ENCODE peak calls at places on chromosomes 5 and 9, in four cellular contexts. One of them, this sample, is unnamed.
A peak's percentile ranks its signal among the peaks of the same experiment; 100 is the strongest.

GRCh38 chr5:158639876-158640570 is 459.7 kb downstream of the EBF1 start:
- DNase-seq in CD4-positive, CD25-positive, alpha-beta regulatory T cell: no peak
- DNase-seq in SJCRH30: peak; percentile 6
- DNase-seq in GM23338: peak; percentile 2
- DNase-seq in this sample: no peak

GRCh38 chr5:28369418-28369817 is 1331.0 kb upstream of the CDH9 start:
- DNase-seq in SJCRH30: no peak
- DNase-seq in GM23338: no peak
- DNase-seq in CD4-positive, CD25-positive, alpha-beta regulatory T cell: no peak
- DNase-seq in this sample: no peak

GRCh38 chr5:150774145-150774544 is 4.4 kb upstream of the SMIM3 start:
- DNase-seq in CD4-positive, CD25-positive, alpha-beta regulatory T cell: no peak
- DNase-seq in GM23338: no peak
- DNase-seq in SJCRH30: no peak
- DNase-seq in this sample: no peak

GRCh38 chr5:9782806-9783560 is 152.8 kb upstream of the TAS2R1 start:
- DNase-seq in SJCRH30: no peak
- DNase-seq in CD4-positive, CD25-positive, alpha-beta regulatory T cell: no peak
- DNase-seq in GM23338: peak; percentile 18
- DNase-seq in this sample: no peak

GRCh38 chr9:114250235-114250568 is 72.7 kb upstream of the ORM1 start:
- DNase-seq in SJCRH30: peak; percentile 41
- DNase-seq in CD4-positive, CD25-positive, alpha-beta regulatory T cell: no peak
- DNase-seq in GM23338: no peak
- DNase-seq in this sample: peak; percentile 80

GRCh38 chr5:41871866-41872265 is 1.6 kb upstream of the OXCT1 start:
- DNase-seq in CD4-positive, CD25-positive, alpha-beta regulatory T cell: no peak
- DNase-seq in GM23338: no peak
- DNase-seq in SJCRH30: no peak
- DNase-seq in this sample: no peak

GRCh38 chr9:96618209-96619108 is 1.2 kb downstream of the CDC14B start:
- DNase-seq in GM23338: peak; percentile 34
- DNase-seq in SJCRH30: peak; percentile 75
- DNase-seq in CD4-positive, CD25-positive, alpha-beta regulatory T cell: no peak
- DNase-seq in this sample: peak; percentile 70

GRCh38 chr9:35844628-35845301 is 15.7 kb downstream of the TMEM8B start:
- DNase-seq in SJCRH30: no peak
- DNase-seq in GM23338: peak; percentile 64
- DNase-seq in CD4-positive, CD25-positive, alpha-beta regulatory T cell: peak; percentile 26
- DNase-seq in this sample: no peak

GRCh38 chr5:55173696-55174101 is 722 bp upstream of the CDC20B start:
- DNase-seq in SJCRH30: no peak
- DNase-seq in CD4-positive, CD25-positive, alpha-beta regulatory T cell: no peak
- DNase-seq in GM23338: peak; percentile 8
- DNase-seq in this sample: no peak

GRCh38 chr5:158456756-158457155 is 597.8 kb upstream of the CLINT1 start:
- DNase-seq in GM23338: no peak
- DNase-seq in CD4-positive, CD25-positive, alpha-beta regulatory T cell: no peak
- DNase-seq in SJCRH30: peak; percentile 73
- DNase-seq in this sample: no peak

DNA sequence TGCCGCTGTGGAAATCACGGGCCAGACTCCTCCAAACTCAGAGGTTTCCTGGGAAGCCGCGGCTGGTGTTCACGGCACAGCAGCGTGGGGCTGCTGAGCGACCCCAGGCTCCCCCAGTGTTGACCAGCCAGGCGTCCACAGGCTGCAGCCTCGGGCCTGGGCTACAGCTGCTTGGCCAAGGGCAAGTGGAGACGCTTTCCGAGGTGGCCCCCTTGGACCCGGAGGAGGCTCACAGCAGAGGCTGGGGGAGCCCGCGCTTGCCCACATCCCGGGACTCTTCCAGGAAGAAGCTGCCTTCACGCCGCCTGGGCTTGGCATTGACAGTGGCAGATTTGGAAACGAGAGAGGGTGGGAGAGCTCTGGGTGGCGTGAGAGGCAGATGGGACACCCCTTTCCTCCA is 53.1 kb upstream of the FCN2 start:
- DNase-seq in CD4-positive, CD25-positive, alpha-beta regulatory T cell: no peak
- DNase-seq in SJCRH30: no peak
- DNase-seq in GM23338: no peak
- DNase-seq in this sample: no peak
- H3K36me3 ChIP-seq in CD4-positive, CD25-positive, alpha-beta regulatory T cell: no peaks in the 10 kb centered on the region
- H3K36me3 ChIP-seq in SJCRH30: peaks cover 8% of the 10 kb centered on the region
- H3K36me3 ChIP-seq in GM23338: no peaks in the 10 kb centered on the region
- H3K36me3 ChIP-seq in this sample: no peaks in the 10 kb centered on the region

GRCh38 chr5:170292509-170292908 is 5.1 kb downstream of the LCP2 start:
- DNase-seq in SJCRH30: no peak
- DNase-seq in CD4-positive, CD25-positive, alpha-beta regulatory T cell: no peak
- DNase-seq in GM23338: no peak
- DNase-seq in this sample: no peak
- H3K4me1 ChIP-seq in SJCRH30: no peaks in the 10 kb centered on the region
- H3K4me1 ChIP-seq in CD4-positive, CD25-positive, alpha-beta regulatory T cell: peaks cover 84% of the 10 kb centered on the region
- H3K4me1 ChIP-seq in GM23338: no peaks in the 10 kb centered on the region
- H3K4me1 ChIP-seq in this sample: no peaks in the 10 kb centered on the region

DNA sequence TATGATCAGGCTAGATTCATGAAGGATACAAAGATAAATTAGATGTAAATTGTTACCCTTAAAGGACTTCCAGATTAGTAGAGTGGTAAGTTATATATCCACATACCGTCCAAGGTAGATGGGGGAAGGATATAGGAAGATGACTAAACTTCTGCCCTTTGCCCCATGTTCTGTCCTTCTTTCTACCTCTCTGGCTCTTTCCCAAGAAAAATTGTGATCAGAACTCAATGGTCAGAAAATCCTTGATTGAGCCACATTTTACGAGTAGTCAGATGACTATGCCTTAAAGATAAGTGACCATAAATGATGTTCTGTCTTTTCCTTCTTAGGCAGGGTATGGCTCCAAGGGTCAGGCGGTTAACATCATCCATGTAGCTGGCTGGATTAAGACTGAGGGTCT is 4.4 kb downstream of the FRRS1L start:
- DNase-seq in SJCRH30: no peak
- DNase-seq in CD4-positive, CD25-positive, alpha-beta regulatory T cell: no peak
- DNase-seq in GM23338: no peak
- DNase-seq in this sample: no peak
- H3K36me3 ChIP-seq in SJCRH30: no peaks in the 10 kb centered on the region
- H3K36me3 ChIP-seq in CD4-positive, CD25-positive, alpha-beta regulatory T cell: no peaks in the 10 kb centered on the region
- H3K36me3 ChIP-seq in GM23338: no peaks in the 10 kb centered on the region
- H3K36me3 ChIP-seq in this sample: no peaks in the 10 kb centered on the region

GRCh38 chr9:71755869-71756268 is 12.4 kb downstream of the CEMIP2 start:
- DNase-seq in CD4-positive, CD25-positive, alpha-beta regulatory T cell: no peak
- DNase-seq in GM23338: no peak
- DNase-seq in SJCRH30: no peak
- DNase-seq in this sample: no peak

GRCh38 chr9:71758277-71758676 is 10.0 kb downstream of the CEMIP2 start:
- DNase-seq in CD4-positive, CD25-positive, alpha-beta regulatory T cell: no peak
- DNase-seq in GM23338: peak; percentile 93
- DNase-seq in SJCRH30: no peak
- DNase-seq in this sample: no peak

GRCh38 chr9:71760901-71761300 is 7.4 kb downstream of the CEMIP2 start:
- DNase-seq in GM23338: peak; percentile 76
- DNase-seq in SJCRH30: no peak
- DNase-seq in CD4-positive, CD25-positive, alpha-beta regulatory T cell: no peak
- DNase-seq in this sample: no peak

GRCh38 chr9:71756753-71757152 is 11.6 kb downstream of the CEMIP2 start:
- DNase-seq in GM23338: peak; percentile 77
- DNase-seq in CD4-positive, CD25-positive, alpha-beta regulatory T cell: no peak
- DNase-seq in SJCRH30: no peak
- DNase-seq in this sample: no peak

GRCh38 chr9:71758785-71759184 is 9.5 kb downstream of the CEMIP2 start:
- DNase-seq in SJCRH30: no peak
- DNase-seq in CD4-positive, CD25-positive, alpha-beta regulatory T cell: no peak
- DNase-seq in GM23338: no peak
- DNase-seq in this sample: peak; percentile 18
- H3K4me1 ChIP-seq in SJCRH30: peaks cover 14% of the 10 kb centered on the region
- H3K4me1 ChIP-seq in CD4-positive, CD25-positive, alpha-beta regulatory T cell: peaks cover 83% of the 10 kb centered on the region
- H3K4me1 ChIP-seq in GM23338: peaks cover 78% of the 10 kb centered on the region
- H3K4me1 ChIP-seq in this sample: peaks cover 22% of the 10 kb centered on the region

GRCh38 chr5:43664641-43665040 is 61.7 kb downstream of the NNT start:
- DNase-seq in GM23338: no peak
- DNase-seq in CD4-positive, CD25-positive, alpha-beta regulatory T cell: no peak
- DNase-seq in SJCRH30: no peak
- DNase-seq in this sample: no peak
- H3K36me3 ChIP-seq in GM23338: no peaks in the 10 kb centered on the region
- H3K36me3 ChIP-seq in CD4-positive, CD25-positive, alpha-beta regulatory T cell: peaks cover 37% of the 10 kb centered on the region
- H3K36me3 ChIP-seq in SJCRH30: peaks cover 54% of the 10 kb centered on the region
- H3K36me3 ChIP-seq in this sample: peaks cover 22% of the 10 kb centered on the region

DNA sequence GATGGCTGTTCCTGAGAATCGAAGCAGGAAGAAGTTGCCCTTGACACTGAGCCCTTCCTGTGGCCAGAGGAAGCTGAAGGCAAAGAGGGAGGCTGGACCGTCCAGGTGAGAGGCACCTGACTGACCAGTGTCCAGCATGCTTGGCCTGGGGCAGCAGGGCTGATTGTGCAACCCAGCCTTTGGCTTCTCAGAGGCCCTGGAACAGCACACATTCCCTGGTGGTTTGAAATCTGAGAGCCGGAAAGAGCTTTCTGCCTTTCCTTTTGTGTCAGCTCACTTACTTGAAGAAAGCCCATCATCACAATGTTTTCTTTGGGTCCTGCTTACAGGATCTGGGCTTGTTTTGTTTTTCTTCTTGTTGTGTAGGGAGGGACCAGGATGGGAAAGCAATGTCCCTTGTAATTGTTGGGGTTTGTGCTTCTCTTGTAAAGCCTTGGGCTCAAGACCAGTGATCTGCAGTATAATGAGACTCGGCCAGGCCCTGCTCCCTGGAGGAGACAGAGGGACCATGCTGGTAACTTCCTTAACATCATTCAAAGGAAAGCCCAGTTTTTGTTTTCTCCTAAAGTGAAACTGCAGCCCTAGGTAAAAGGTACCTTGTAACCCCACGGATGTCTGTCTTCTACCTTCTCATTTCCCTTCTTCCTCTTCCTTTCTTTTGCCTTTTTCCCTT is 213.7 kb downstream of the NXNL2 start:
- DNase-seq in GM23338: no peak
- DNase-seq in CD4-positive, CD25-positive, alpha-beta regulatory T cell: no peak
- DNase-seq in SJCRH30: no peak
- DNase-seq in this sample: peak; percentile 62
- H3K4me1 ChIP-seq in GM23338: peaks cover 19% of the 10 kb centered on the region
- H3K4me1 ChIP-seq in CD4-positive, CD25-positive, alpha-beta regulatory T cell: no peaks in the 10 kb centered on the region
- H3K4me1 ChIP-seq in SJCRH30: no peaks in the 10 kb centered on the region
- H3K4me1 ChIP-seq in this sample: peaks cover 13% of the 10 kb centered on the region

GRCh38 chr5:109352024-109352423 is 57.8 kb downstream of the PJA2 start:
- DNase-seq in GM23338: no peak
- DNase-seq in CD4-positive, CD25-positive, alpha-beta regulatory T cell: no peak
- DNase-seq in SJCRH30: no peak
- DNase-seq in this sample: no peak
- H3K36me3 ChIP-seq in GM23338: no peaks in the 10 kb centered on the region
- H3K36me3 ChIP-seq in CD4-positive, CD25-positive, alpha-beta regulatory T cell: peaks cover 56% of the 10 kb centered on the region
- H3K36me3 ChIP-seq in SJCRH30: peaks cover 20% of the 10 kb centered on the region
- H3K36me3 ChIP-seq in this sample: no peaks in the 10 kb centered on the region

DNA sequence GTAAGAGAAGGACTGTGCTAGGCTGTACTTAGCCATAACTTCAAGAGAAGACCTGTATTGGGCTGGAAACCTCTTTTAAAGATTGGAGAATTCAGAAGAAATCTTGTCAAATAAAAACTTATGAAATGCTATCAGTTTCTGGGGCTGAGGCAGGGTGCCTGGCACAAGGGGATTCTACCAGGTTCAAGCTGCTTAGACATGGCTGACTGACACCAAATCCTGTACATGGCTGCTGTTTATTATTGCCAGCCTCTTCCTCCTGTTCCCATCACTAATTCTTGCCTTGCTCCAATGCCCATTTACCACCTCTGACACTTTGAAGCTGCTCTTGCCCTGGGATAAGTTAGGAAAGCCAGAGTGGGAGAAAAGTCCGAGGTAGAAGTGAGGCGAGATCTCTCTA is 66.4 kb upstream of the TNFAIP8 start:
- DNase-seq in SJCRH30: no peak
- DNase-seq in GM23338: no peak
- DNase-seq in CD4-positive, CD25-positive, alpha-beta regulatory T cell: no peak
- DNase-seq in this sample: no peak
- H3K4me1 ChIP-seq in SJCRH30: peaks cover 48% of the 10 kb centered on the region
- H3K4me1 ChIP-seq in GM23338: peaks cover 21% of the 10 kb centered on the region
- H3K4me1 ChIP-seq in CD4-positive, CD25-positive, alpha-beta regulatory T cell: peaks cover 80% of the 10 kb centered on the region
- H3K4me1 ChIP-seq in this sample: peaks cover 7% of the 10 kb centered on the region

GRCh38 chr9:33952066-33952465 is 96.6 kb downstream of the UBAP2 start:
- DNase-seq in CD4-positive, CD25-positive, alpha-beta regulatory T cell: no peak
- DNase-seq in SJCRH30: no peak
- DNase-seq in GM23338: no peak
- DNase-seq in this sample: no peak
- H3K36me3 ChIP-seq in CD4-positive, CD25-positive, alpha-beta regulatory T cell: peaks cover 38% of the 10 kb centered on the region
- H3K36me3 ChIP-seq in SJCRH30: peaks cover 15% of the 10 kb centered on the region
- H3K36me3 ChIP-seq in GM23338: peaks cover 23% of the 10 kb centered on the region
- H3K36me3 ChIP-seq in this sample: peaks cover 30% of the 10 kb centered on the region

DNA sequence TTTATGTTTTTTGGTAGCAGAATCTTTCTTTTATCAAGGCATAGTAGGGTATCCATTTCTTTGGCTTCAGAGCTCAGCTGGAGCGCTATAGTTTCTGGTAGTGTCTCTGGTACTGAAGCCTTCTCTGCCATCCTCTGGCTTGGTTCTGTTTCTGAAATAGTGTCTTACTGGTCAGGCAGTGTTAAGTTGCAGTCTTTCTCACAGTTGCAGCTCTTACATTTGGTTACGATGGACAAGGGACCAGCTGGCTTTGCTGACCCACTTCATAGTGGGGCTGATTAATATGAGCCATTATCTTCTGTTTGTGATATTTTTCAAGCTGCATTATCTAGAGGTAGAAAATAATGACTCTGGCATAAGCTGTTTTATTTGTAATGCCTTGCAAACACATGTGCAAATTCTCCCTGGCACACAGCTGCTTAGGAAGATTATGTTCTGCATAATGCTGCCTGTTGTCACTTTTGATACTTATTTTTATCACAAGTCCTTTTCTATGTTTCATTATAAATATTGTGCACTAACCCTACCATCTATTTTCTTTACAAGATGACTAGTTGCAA is 199.1 kb downstream of the KDM4C start:
- DNase-seq in GM23338: no peak
- DNase-seq in CD4-positive, CD25-positive, alpha-beta regulatory T cell: no peak
- DNase-seq in SJCRH30: no peak
- DNase-seq in this sample: no peak
- H3K4me1 ChIP-seq in GM23338: peaks cover 19% of the 10 kb centered on the region
- H3K4me1 ChIP-seq in CD4-positive, CD25-positive, alpha-beta regulatory T cell: no peaks in the 10 kb centered on the region
- H3K4me1 ChIP-seq in SJCRH30: peaks cover 7% of the 10 kb centered on the region
- H3K4me1 ChIP-seq in this sample: peaks cover 21% of the 10 kb centered on the region

This sample was measured in gastrocnemius medialis.